ENCODE peak calls at places on chromosomes 1 and 21, in seven cellular contexts. Z, D, K, B, R, W and G are unnamed samples.

GRCh38 chr1:234495231-234495990 is 16.4 kb upstream of the TARBP1 start:
- DNase-seq in Z (peak), K (no peak), B (no peak), R (no peak), W (no peak), D (peak), G (peak)

GRCh38 chr21:42473495-42474042 is 22.5 kb downstream of the RSPH1 start:
- DNase-seq in R (no peak), K (no peak), D (no peak), W (no peak), Z (no peak), B (no peak), G (no peak)

GRCh38 chr1:225544283-225544682 is 108.6 kb downstream of the ENAH start:
- DNase-seq in R (no peak), W (no peak), D (no peak), K (no peak), B (no peak), Z (no peak), G (no peak)

GRCh38 chr1:72230746-72231145 is 51.6 kb downstream of the NEGR1 start:
- DNase-seq in Z (no peak), D (peak), B (no peak), W (no peak), K (no peak), R (no peak), G (no peak)

GRCh38 chr1:198686069-198686728 is 47.4 kb downstream of the PTPRC start:
- DNase-seq in B (no peak), Z (peak), W (no peak), R (peak), K (no peak), D (peak), G (no peak)

GRCh38 chr1:83942914-83943313 is 56.0 kb downstream of the TTLL7 start:
- DNase-seq in W (no peak), R (no peak), K (no peak), B (no peak), Z (no peak), D (no peak), G (peak)

GRCh38 chr1:2439369-2439768 is 27.0 kb upstream of the PEX10 start:
- DNase-seq in D (no peak), R (no peak), Z (no peak), W (no peak), K (no peak), B (no peak), G (no peak)

GRCh38 chr1:39625462-39626273 is 13.8 kb downstream of the HEYL start:
- DNase-seq in K (no peak), W (no peak), B (no peak), D (no peak), R (no peak), Z (peak), G (peak)

GRCh38 chr1:38555594-38555993 is 304.0 kb downstream of the RRAGC start:
- DNase-seq in K (no peak), D (no peak), Z (no peak), W (no peak), R (no peak), B (no peak), G (no peak)

GRCh38 chr1:46491500-46492268 is 2.0 kb downstream of the DMBX1 start:
- DNase-seq in B (no peak), R (no peak), K (no peak), W (no peak), Z (no peak), D (no peak), G (no peak)

GRCh38 chr1:229217716-229218115 is 53.2 kb upstream of the RAB4A start:
- DNase-seq in K (no peak), D (no peak), Z (no peak), B (no peak), R (no peak), W (no peak), G (peak)

GRCh38 chr1:48003741-48004503 is 6.7 kb upstream of the TRABD2B start:
- DNase-seq in K (no peak), B (no peak), R (peak), Z (no peak), D (no peak), W (no peak), G (peak)